ENCODE peak calls at places on chromosomes 4 and X, in ten cellular contexts. One of them, this sample, is unnamed.

GRCh38 chr4:98522062-98522461 is 136.3 kb downstream of the TSPAN5 start:
- DNase-seq in SK-N-SH: no peak
- DNase-seq in transverse colon: no peak
- DNase-seq in tibial nerve: no peak
- DNase-seq in CD8-positive, alpha-beta memory T cell: no peak
- DNase-seq in GM23338: no peak
- DNase-seq in CD4-positive, CD25-positive, alpha-beta regulatory T cell: no peak
- DNase-seq in PC-3: no peak
- DNase-seq in fibroblast of lung: no peak
- DNase-seq in tibial artery: no peak
- DNase-seq in this sample: no peak

GRCh38 chrX:10608099-10608498 is 12.3 kb downstream of the MID1 start:
- DNase-seq in SK-N-SH: no peak
- DNase-seq in transverse colon: peak; percentile 15
- DNase-seq in tibial nerve: no peak
- DNase-seq in CD8-positive, alpha-beta memory T cell: no peak
- DNase-seq in GM23338: no peak
- DNase-seq in CD4-positive, CD25-positive, alpha-beta regulatory T cell: no peak
- DNase-seq in PC-3: peak; percentile 84
- DNase-seq in fibroblast of lung: peak; percentile 62
- DNase-seq in tibial artery: no peak
- DNase-seq in this sample: no peak

GRCh38 chr4:116015549-116015948 is 902.1 kb upstream of the NDST4 start:
- DNase-seq in SK-N-SH: no peak
- DNase-seq in transverse colon: no peak
- DNase-seq in tibial nerve: no peak
- DNase-seq in CD8-positive, alpha-beta memory T cell: no peak
- DNase-seq in GM23338: no peak
- DNase-seq in CD4-positive, CD25-positive, alpha-beta regulatory T cell: no peak
- DNase-seq in PC-3: no peak
- DNase-seq in fibroblast of lung: no peak
- DNase-seq in tibial artery: no peak
- DNase-seq in this sample: no peak

GRCh38 chr4:139853309-139853708 is 187.7 kb downstream of the MGST2 start:
- DNase-seq in SK-N-SH: no peak
- DNase-seq in transverse colon: no peak
- DNase-seq in tibial nerve: no peak
- DNase-seq in CD8-positive, alpha-beta memory T cell: no peak
- DNase-seq in GM23338: peak; percentile 66
- DNase-seq in CD4-positive, CD25-positive, alpha-beta regulatory T cell: no peak
- DNase-seq in PC-3: no peak
- DNase-seq in fibroblast of lung: no peak
- DNase-seq in tibial artery: no peak
- DNase-seq in this sample: peak; percentile 41

GRCh38 chr4:73743825-73744602 is 3.6 kb downstream of the CXCL8 start:
- DNase-seq in SK-N-SH: no peak
- DNase-seq in transverse colon: no peak
- DNase-seq in tibial nerve: no peak
- DNase-seq in CD8-positive, alpha-beta memory T cell: no peak
- DNase-seq in GM23338: no peak
- DNase-seq in CD4-positive, CD25-positive, alpha-beta regulatory T cell: no peak
- DNase-seq in PC-3: no peak
- DNase-seq in fibroblast of lung: no peak
- DNase-seq in tibial artery: no peak
- DNase-seq in this sample: no peak

GRCh38 chr4:20809796-20810195 is 109.5 kb downstream of the PACRGL start:
- DNase-seq in SK-N-SH: no peak
- DNase-seq in transverse colon: no peak
- DNase-seq in tibial nerve: no peak
- DNase-seq in CD8-positive, alpha-beta memory T cell: no peak
- DNase-seq in GM23338: peak; percentile 37
- DNase-seq in CD4-positive, CD25-positive, alpha-beta regulatory T cell: no peak
- DNase-seq in PC-3: peak; percentile 85
- DNase-seq in fibroblast of lung: no peak
- DNase-seq in tibial artery: no peak
- DNase-seq in this sample: peak; percentile 27

GRCh38 chrX:28582494-28582893 is 4.8 kb upstream of the IL1RAPL1 start:
- DNase-seq in SK-N-SH: no peak
- DNase-seq in transverse colon: no peak
- DNase-seq in tibial nerve: no peak
- DNase-seq in CD8-positive, alpha-beta memory T cell: no peak
- DNase-seq in GM23338: no peak
- DNase-seq in CD4-positive, CD25-positive, alpha-beta regulatory T cell: no peak
- DNase-seq in PC-3: peak; percentile 87
- DNase-seq in fibroblast of lung: peak; percentile 21
- DNase-seq in tibial artery: no peak
- DNase-seq in this sample: no peak

GRCh38 chr4:133096972-133097371 is 52.1 kb upstream of the PCDH10 start:
- DNase-seq in SK-N-SH: no peak
- DNase-seq in transverse colon: no peak
- DNase-seq in tibial nerve: no peak
- DNase-seq in CD8-positive, alpha-beta memory T cell: no peak
- DNase-seq in GM23338: peak; percentile 70
- DNase-seq in CD4-positive, CD25-positive, alpha-beta regulatory T cell: no peak
- DNase-seq in PC-3: no peak
- DNase-seq in fibroblast of lung: peak; percentile 1
- DNase-seq in tibial artery: no peak
- DNase-seq in this sample: peak; percentile 31

GRCh38 chr4:184282251-184282713 is 64.6 kb upstream of the ENPP6 start:
- DNase-seq in SK-N-SH: no peak
- DNase-seq in transverse colon: peak; percentile 65
- DNase-seq in tibial nerve: peak; percentile 4
- DNase-seq in CD8-positive, alpha-beta memory T cell: peak; percentile 20
- DNase-seq in GM23338: peak; percentile 54
- DNase-seq in CD4-positive, CD25-positive, alpha-beta regulatory T cell: peak; percentile 37
- DNase-seq in PC-3: no peak
- DNase-seq in fibroblast of lung: no peak
- DNase-seq in tibial artery: no peak
- DNase-seq in this sample: no peak

GRCh38 chr4:146255463-146255862 is 41.1 kb downstream of the REELD1 start:
- DNase-seq in SK-N-SH: no peak
- DNase-seq in transverse colon: no peak
- DNase-seq in tibial nerve: no peak
- DNase-seq in CD8-positive, alpha-beta memory T cell: no peak
- DNase-seq in GM23338: no peak
- DNase-seq in CD4-positive, CD25-positive, alpha-beta regulatory T cell: no peak
- DNase-seq in PC-3: no peak
- DNase-seq in fibroblast of lung: peak; percentile 84
- DNase-seq in tibial artery: no peak
- DNase-seq in this sample: no peak

GRCh38 chr4:119284876-119285611 is 36.9 kb downstream of the FABP2 start:
- DNase-seq in SK-N-SH: no peak
- DNase-seq in transverse colon: no peak
- DNase-seq in tibial nerve: no peak
- DNase-seq in CD8-positive, alpha-beta memory T cell: no peak
- DNase-seq in GM23338: no peak
- DNase-seq in CD4-positive, CD25-positive, alpha-beta regulatory T cell: no peak
- DNase-seq in PC-3: peak; percentile 23
- DNase-seq in fibroblast of lung: peak; percentile 19
- DNase-seq in tibial artery: no peak
- DNase-seq in this sample: no peak

GRCh38 chr4:92198711-92199110 is 105.1 kb upstream of the GRID2 start:
- DNase-seq in SK-N-SH: no peak
- DNase-seq in transverse colon: no peak
- DNase-seq in tibial nerve: no peak
- DNase-seq in CD8-positive, alpha-beta memory T cell: no peak
- DNase-seq in GM23338: no peak
- DNase-seq in CD4-positive, CD25-positive, alpha-beta regulatory T cell: no peak
- DNase-seq in PC-3: peak; percentile 53
- DNase-seq in fibroblast of lung: peak; percentile 65
- DNase-seq in tibial artery: no peak
- DNase-seq in this sample: no peak

GRCh38 chr4:182766851-182767250 is 150.3 kb downstream of the DCTD start:
- DNase-seq in SK-N-SH: no peak
- DNase-seq in transverse colon: no peak
- DNase-seq in tibial nerve: no peak
- DNase-seq in CD8-positive, alpha-beta memory T cell: no peak
- DNase-seq in GM23338: no peak
- DNase-seq in CD4-positive, CD25-positive, alpha-beta regulatory T cell: no peak
- DNase-seq in PC-3: no peak
- DNase-seq in fibroblast of lung: no peak
- DNase-seq in tibial artery: no peak
- DNase-seq in this sample: no peak

GRCh38 chrX:152907084-152907651 is 9.3 kb downstream of the ZNF185 start:
- DNase-seq in SK-N-SH: peak; percentile 81
- DNase-seq in transverse colon: no peak
- DNase-seq in tibial nerve: no peak
- DNase-seq in CD8-positive, alpha-beta memory T cell: no peak
- DNase-seq in GM23338: peak; percentile 76
- DNase-seq in CD4-positive, CD25-positive, alpha-beta regulatory T cell: no peak
- DNase-seq in PC-3: no peak
- DNase-seq in fibroblast of lung: peak; percentile 93
- DNase-seq in tibial artery: no peak
- DNase-seq in this sample: no peak

GRCh38 chrX:37578045-37578444 is 6.6 kb downstream of the LANCL3 start:
- DNase-seq in SK-N-SH: no peak
- DNase-seq in transverse colon: no peak
- DNase-seq in tibial nerve: no peak
- DNase-seq in CD8-positive, alpha-beta memory T cell: no peak
- DNase-seq in GM23338: no peak
- DNase-seq in CD4-positive, CD25-positive, alpha-beta regulatory T cell: no peak
- DNase-seq in PC-3: peak; percentile 45
- DNase-seq in fibroblast of lung: peak; percentile 27
- DNase-seq in tibial artery: no peak
- DNase-seq in this sample: no peak

DNA sequence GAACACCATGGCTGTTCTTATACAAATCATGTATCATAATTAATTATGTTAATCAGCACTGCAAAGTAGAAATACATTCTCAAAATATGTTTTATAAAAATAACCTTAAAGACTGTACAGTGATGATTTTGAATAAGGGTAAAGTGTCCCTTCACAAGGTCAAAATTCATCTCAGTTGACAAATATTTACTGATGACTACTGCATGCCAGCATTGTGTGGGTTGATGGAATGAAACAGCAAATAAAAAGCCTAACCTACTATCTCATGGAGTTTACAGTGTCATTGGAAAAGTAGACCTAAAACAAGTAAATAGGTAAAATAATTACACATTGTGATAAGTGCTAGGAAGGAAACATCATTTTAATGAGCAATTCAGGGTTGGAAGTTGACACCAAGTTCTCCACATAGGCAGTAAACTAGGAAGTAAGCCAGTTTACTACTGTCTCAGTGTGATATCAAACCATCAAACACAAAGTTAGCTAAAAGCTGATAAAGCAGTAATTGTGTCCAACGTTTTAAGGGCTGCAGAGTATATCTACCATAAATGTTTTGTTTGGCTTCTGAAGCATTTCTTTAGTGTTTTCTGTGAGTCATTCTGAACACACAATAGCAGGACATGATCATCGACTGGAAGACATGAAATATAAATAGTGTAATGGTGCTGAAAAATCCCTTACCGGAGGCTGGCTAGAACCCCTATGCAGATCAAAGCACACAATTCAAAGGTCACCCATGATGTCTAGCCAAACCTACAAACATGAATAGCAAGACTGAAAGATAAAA is 221.8 kb downstream of the DACH2 start:
- DNase-seq in SK-N-SH: no peak
- DNase-seq in transverse colon: no peak
- DNase-seq in tibial nerve: no peak
- DNase-seq in CD8-positive, alpha-beta memory T cell: no peak
- DNase-seq in GM23338: no peak
- DNase-seq in CD4-positive, CD25-positive, alpha-beta regulatory T cell: no peak
- DNase-seq in PC-3: peak; percentile 26
- DNase-seq in fibroblast of lung: no peak
- DNase-seq in tibial artery: no peak
- DNase-seq in this sample: no peak
- H3K27ac ChIP-seq in SK-N-SH: no peak overlapping the region
- H3K27ac ChIP-seq in transverse colon: no peak overlapping the region
- H3K27ac ChIP-seq in tibial nerve: no peak overlapping the region
- H3K27ac ChIP-seq in CD8-positive, alpha-beta memory T cell: no peak overlapping the region
- H3K27ac ChIP-seq in GM23338: no peak overlapping the region
- H3K27ac ChIP-seq in CD4-positive, CD25-positive, alpha-beta regulatory T cell: no peak overlapping the region
- H3K27ac ChIP-seq in PC-3: no peak overlapping the region
- H3K27ac ChIP-seq in fibroblast of lung: no peak overlapping the region
- H3K27ac ChIP-seq in tibial artery: no peak overlapping the region
- H3K27ac ChIP-seq in this sample: no peak overlapping the region

DNA sequence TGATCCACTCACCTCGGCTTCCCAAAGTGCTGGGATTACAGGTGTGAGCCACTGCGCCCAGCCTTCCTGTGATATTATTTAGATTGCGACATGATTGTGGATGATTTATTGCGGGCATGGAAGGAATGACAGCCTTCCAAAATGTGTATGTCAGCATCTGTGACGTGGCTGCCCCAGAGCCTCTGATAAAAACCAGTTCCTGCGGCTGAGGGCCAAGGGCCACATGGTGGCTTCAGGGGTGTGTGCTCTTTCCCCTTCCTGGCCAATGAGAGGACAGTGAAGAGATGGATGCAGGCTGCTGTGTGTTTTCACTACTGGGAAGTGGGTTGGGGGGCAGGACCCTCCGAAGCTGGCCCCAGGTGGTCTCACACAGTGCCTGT is 57.4 kb upstream of the HGFAC start:
- DNase-seq in SK-N-SH: no peak
- DNase-seq in transverse colon: no peak
- DNase-seq in tibial nerve: no peak
- DNase-seq in CD8-positive, alpha-beta memory T cell: no peak
- DNase-seq in GM23338: no peak
- DNase-seq in CD4-positive, CD25-positive, alpha-beta regulatory T cell: no peak
- DNase-seq in PC-3: no peak
- DNase-seq in fibroblast of lung: no peak
- DNase-seq in tibial artery: no peak
- DNase-seq in this sample: no peak
- H3K4me3 ChIP-seq in SK-N-SH: no peak overlapping the region
- H3K4me3 ChIP-seq in transverse colon: peak overlapping the region; percentile 19
- H3K4me3 ChIP-seq in tibial nerve: no peak overlapping the region
- H3K4me3 ChIP-seq in CD8-positive, alpha-beta memory T cell: no peak overlapping the region
- H3K4me3 ChIP-seq in GM23338: no peak overlapping the region
- H3K4me3 ChIP-seq in CD4-positive, CD25-positive, alpha-beta regulatory T cell: no peak overlapping the region
- H3K4me3 ChIP-seq in PC-3: no peak overlapping the region
- H3K4me3 ChIP-seq in fibroblast of lung: no peak overlapping the region
- H3K4me3 ChIP-seq in tibial artery: no peak overlapping the region
- H3K4me3 ChIP-seq in this sample: no peak overlapping the region

DNA sequence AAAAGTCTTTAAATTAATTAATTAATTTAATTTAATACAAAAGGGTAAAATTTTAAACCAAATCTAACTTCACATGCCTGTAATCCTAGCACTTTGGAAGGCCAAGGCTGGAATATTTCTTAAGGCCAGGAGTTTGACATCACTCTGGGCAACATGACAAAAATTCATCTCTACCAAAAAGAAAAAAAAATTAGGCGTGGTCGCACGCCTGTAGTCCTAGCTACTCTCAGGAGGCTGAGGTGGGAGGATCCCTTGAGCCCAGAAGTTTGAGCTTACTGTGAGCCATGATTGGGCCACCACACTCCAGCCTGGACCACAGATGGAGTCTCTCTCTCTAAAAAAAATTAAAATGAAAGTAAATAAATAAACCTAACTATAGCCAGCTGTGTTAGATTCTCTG is 39.2 kb upstream of the ANTXR2 start:
- DNase-seq in SK-N-SH: no peak
- DNase-seq in transverse colon: no peak
- DNase-seq in tibial nerve: peak; percentile 44
- DNase-seq in CD8-positive, alpha-beta memory T cell: no peak
- DNase-seq in GM23338: no peak
- DNase-seq in CD4-positive, CD25-positive, alpha-beta regulatory T cell: no peak
- DNase-seq in PC-3: no peak
- DNase-seq in fibroblast of lung: peak; percentile 37
- DNase-seq in tibial artery: no peak
- DNase-seq in this sample: no peak
- H3K4me1 ChIP-seq in SK-N-SH: no peaks in the 10 kb centered on the region
- H3K4me1 ChIP-seq in transverse colon: no peaks in the 10 kb centered on the region
- H3K4me1 ChIP-seq in tibial nerve: peaks cover 4% of the 10 kb centered on the region
- H3K4me1 ChIP-seq in CD8-positive, alpha-beta memory T cell: no peaks in the 10 kb centered on the region
- H3K4me1 ChIP-seq in GM23338: no peaks in the 10 kb centered on the region
- H3K4me1 ChIP-seq in CD4-positive, CD25-positive, alpha-beta regulatory T cell: no peaks in the 10 kb centered on the region
- H3K4me1 ChIP-seq in PC-3: no peaks in the 10 kb centered on the region
- H3K4me1 ChIP-seq in fibroblast of lung: peaks cover 3% of the 10 kb centered on the region
- H3K4me1 ChIP-seq in tibial artery: no peaks in the 10 kb centered on the region
- H3K4me1 ChIP-seq in this sample: no peaks in the 10 kb centered on the region

GRCh38 chr4:41217020-41217333 is 2.6 kb upstream of the APBB2 start:
- DNase-seq in SK-N-SH: no peak
- DNase-seq in transverse colon: no peak
- DNase-seq in tibial nerve: no peak
- DNase-seq in CD8-positive, alpha-beta memory T cell: no peak
- DNase-seq in GM23338: no peak
- DNase-seq in CD4-positive, CD25-positive, alpha-beta regulatory T cell: no peak
- DNase-seq in PC-3: peak; percentile 5
- DNase-seq in fibroblast of lung: no peak
- DNase-seq in tibial artery: no peak
- DNase-seq in this sample: no peak
- H3K27ac ChIP-seq in SK-N-SH: peak overlapping the region; percentile 89
- H3K27ac ChIP-seq in transverse colon: peak overlapping the region; percentile 87
- H3K27ac ChIP-seq in tibial nerve: peak overlapping the region; percentile 77
- H3K27ac ChIP-seq in CD8-positive, alpha-beta memory T cell: no peak overlapping the region
- H3K27ac ChIP-seq in GM23338: peak overlapping the region; percentile 88
- H3K27ac ChIP-seq in CD4-positive, CD25-positive, alpha-beta regulatory T cell: no peak overlapping the region
- H3K27ac ChIP-seq in PC-3: peak overlapping the region; percentile 82
- H3K27ac ChIP-seq in fibroblast of lung: no peak overlapping the region
- H3K27ac ChIP-seq in tibial artery: peak overlapping the region; percentile 82
- H3K27ac ChIP-seq in this sample: no peak overlapping the region

This sample was measured in iPS DF 6.9.